ENCODE peak calls at places on chromosome 1, in four cellular contexts. One of them, this sample, is unnamed.

GRCh38 chr1:31705080-31705866 is 1.5 kb upstream of the COL16A1 start:
- DNase-seq in A549: peak; percentile 41
- DNase-seq in T-helper 9 cell: peak; percentile 41
- DNase-seq in fibroblast of villous mesenchyme: peak; percentile 88
- DNase-seq in this sample: no peak

GRCh38 chr1:172352435-172352834 is 68.0 kb upstream of the C1orf105 start:
- DNase-seq in A549: no peak
- DNase-seq in fibroblast of villous mesenchyme: no peak
- DNase-seq in T-helper 9 cell: no peak
- DNase-seq in this sample: no peak

GRCh38 chr1:227760377-227760776 is 25.1 kb downstream of the SNAP47 start:
- DNase-seq in T-helper 9 cell: no peak
- DNase-seq in A549: no peak
- DNase-seq in fibroblast of villous mesenchyme: no peak
- DNase-seq in this sample: no peak

GRCh38 chr1:209723265-209723664 is 18.6 kb downstream of the HSD11B1 start:
- DNase-seq in T-helper 9 cell: no peak
- DNase-seq in fibroblast of villous mesenchyme: no peak
- DNase-seq in A549: no peak
- DNase-seq in this sample: no peak

GRCh38 chr1:159012495-159012894 is 2.8 kb downstream of the IFI16 start:
- DNase-seq in A549: no peak
- DNase-seq in fibroblast of villous mesenchyme: peak; percentile 30
- DNase-seq in T-helper 9 cell: peak; percentile 12
- DNase-seq in this sample: peak; percentile 23

GRCh38 chr1:19980298-19980697 is 880 bp upstream of the PLA2G2A start:
- DNase-seq in fibroblast of villous mesenchyme: no peak
- DNase-seq in A549: no peak
- DNase-seq in T-helper 9 cell: no peak
- DNase-seq in this sample: no peak

GRCh38 chr1:156656779-156657160 is 14.9 kb downstream of the BCAN start:
- DNase-seq in A549: no peak
- DNase-seq in T-helper 9 cell: no peak
- DNase-seq in fibroblast of villous mesenchyme: peak; percentile 61
- DNase-seq in this sample: no peak

GRCh38 chr1:34266127-34266951 is 89.6 kb downstream of the C1orf94 start:
- DNase-seq in A549: no peak
- DNase-seq in fibroblast of villous mesenchyme: no peak
- DNase-seq in T-helper 9 cell: no peak
- DNase-seq in this sample: no peak

GRCh38 chr1:156676820-156677615 is at the start of gene NES:
- DNase-seq in T-helper 9 cell: no peak
- DNase-seq in A549: peak; percentile 44
- DNase-seq in fibroblast of villous mesenchyme: peak; percentile 54
- DNase-seq in this sample: no peak

GRCh38 chr1:84174051-84174556 is 30.0 kb downstream of the PRKACB start:
- DNase-seq in A549: peak; percentile 83
- DNase-seq in T-helper 9 cell: no peak
- DNase-seq in fibroblast of villous mesenchyme: peak; percentile 26
- DNase-seq in this sample: no peak

GRCh38 chr1:162835157-162835899 is 25.6 kb downstream of the CCDC190 start:
- DNase-seq in fibroblast of villous mesenchyme: no peak
- DNase-seq in A549: no peak
- DNase-seq in T-helper 9 cell: no peak
- DNase-seq in this sample: no peak

This sample was measured in germinal center.